ENCODE peak calls at places on chromosomes 16 and 17, in ten cellular contexts. G is erythroblast, V is NT2/D1, Q is KBM-7, A is endothelial cell, I is NCI-H1417, E is nucleus accumbens, L is H54, O is LNCaP clone FGC, C is HFF-Myc. W is an unnamed sample.

GRCh38 chr16:79463839-79464238 is 136.7 kb downstream of the MAF start:
- DNase-seq in G (no peak), V (no peak), Q (peak), A (no peak), I (no peak), E (no peak), L (no peak), O (no peak), C (no peak), W (no peak)

GRCh38 chr17:17693955-17694228 is 12.6 kb downstream of the RAI1 start:
- DNase-seq in G (no peak), V (no peak), Q (no peak), A (no peak), I (no peak), E (no peak), L (no peak), O (no peak), C (no peak), W (no peak)

GRCh38 chr16:46555981-46556380 is 65.2 kb downstream of the SHCBP1 start:
- DNase-seq in G (no peak), V (no peak), Q (no peak), A (no peak), I (no peak), E (no peak), L (no peak), O (no peak), C (no peak), W (no peak)

GRCh38 chr16:68760671-68761275 is 23.7 kb downstream of the CDH1 start:
- DNase-seq in G (no peak), V (no peak), Q (no peak), A (no peak), I (no peak), E (peak), L (peak), O (no peak), C (peak), W (no peak)

GRCh38 chr16:1503110-1503955 is 10.2 kb downstream of the TELO2 start:
- DNase-seq in G (no peak), V (no peak), Q (no peak), A (no peak), I (no peak), E (no peak), L (no peak), O (no peak), C (no peak), W (no peak)

GRCh38 chr17:54270499-54270898 is 447.8 kb downstream of the KIF2B start:
- DNase-seq in G (no peak), V (no peak), Q (no peak), A (no peak), I (no peak), E (no peak), L (no peak), O (no peak), C (no peak), W (no peak)

GRCh38 chr17:43402078-43402477 is 3.3 kb downstream of the ARL4D start:
- DNase-seq in G (no peak), V (no peak), Q (no peak), A (no peak), I (no peak), E (no peak), L (no peak), O (no peak), C (no peak), W (no peak)

GRCh38 chr16:88599092-88599733 is 29.0 kb downstream of the ZC3H18 start:
- DNase-seq in G (no peak), V (no peak), Q (peak), A (no peak), I (no peak), E (peak), L (no peak), O (no peak), C (no peak), W (no peak)

GRCh38 chr17:76103274-76104139 is at the start of gene EXOC7:
- DNase-seq in G (peak), V (peak), Q (peak), A (peak), I (peak), E (peak), L (peak), O (peak), C (peak), W (peak)

GRCh38 chr17:7383371-7383741 is 2.5 kb downstream of the TNK1 start:
- DNase-seq in G (no peak), V (no peak), Q (no peak), A (no peak), I (no peak), E (no peak), L (no peak), O (no peak), C (no peak), W (no peak)

GRCh38 chr17:50149099-50149424 is 1.4 kb downstream of the PPP1R9B start:
- DNase-seq in G (no peak), V (no peak), Q (no peak), A (no peak), I (peak), E (no peak), L (no peak), O (no peak), C (no peak), W (no peak)

GRCh38 chr17:50556803-50557202 is 3.7 kb upstream of the CACNA1G start:
- DNase-seq in G (no peak), V (no peak), Q (no peak), A (no peak), I (peak), E (no peak), L (no peak), O (no peak), C (no peak), W (no peak)

GRCh38 chr17:49071106-49071505 is 61.5 kb upstream of the B4GALNT2 start:
- DNase-seq in G (no peak), V (no peak), Q (peak), A (no peak), I (no peak), E (no peak), L (no peak), O (no peak), C (no peak), W (no peak)

W was measured in AG04450.